ENCODE peak calls at places on chromosomes 11 and 22, in eight cellular contexts. One of them, this sample, is unnamed. For H3K27me3, the result is how much of the 10 kb centered on the place peaks cover.

GRCh38 chr22:22547692-22548348 is 11.2 kb downstream of the PRAME start:
- DNase-seq in HCT116: no peak
- DNase-seq in GM23248: no peak
- DNase-seq in hepatocyte: no peak
- DNase-seq in PC-3: no peak
- DNase-seq in SK-N-SH: no peak
- DNase-seq in GM23338: no peak
- DNase-seq in neural progenitor cell: no peak
- DNase-seq in this sample: no peak

GRCh38 chr11:35260342-35260985 is 121.5 kb downstream of the CD44 start:
- DNase-seq in PC-3: peak
- DNase-seq in HCT116: no peak
- DNase-seq in neural progenitor cell: no peak
- DNase-seq in SK-N-SH: no peak
- DNase-seq in GM23338: no peak
- DNase-seq in GM23248: peak
- DNase-seq in hepatocyte: peak
- DNase-seq in this sample: no peak

GRCh38 chr11:35641206-35641885 is 21.2 kb upstream of the TRIM44 start:
- DNase-seq in hepatocyte: peak
- DNase-seq in neural progenitor cell: peak
- DNase-seq in GM23338: no peak
- DNase-seq in SK-N-SH: no peak
- DNase-seq in GM23248: no peak
- DNase-seq in HCT116: no peak
- DNase-seq in PC-3: peak
- DNase-seq in this sample: no peak

GRCh38 chr11:11504071-11504470 is 117.7 kb downstream of the GALNT18 start:
- DNase-seq in neural progenitor cell: no peak
- DNase-seq in SK-N-SH: no peak
- DNase-seq in HCT116: no peak
- DNase-seq in PC-3: no peak
- DNase-seq in hepatocyte: peak
- DNase-seq in GM23338: no peak
- DNase-seq in GM23248: no peak
- DNase-seq in this sample: no peak

GRCh38 chr11:67731583-67731982 is 57.2 kb upstream of the ALDH3B2 start:
- DNase-seq in neural progenitor cell: no peak
- DNase-seq in GM23248: no peak
- DNase-seq in PC-3: peak
- DNase-seq in GM23338: peak
- DNase-seq in HCT116: no peak
- DNase-seq in hepatocyte: no peak
- DNase-seq in SK-N-SH: peak
- DNase-seq in this sample: no peak

GRCh38 chr11:8268530-8269461 is 5.1 kb upstream of the LMO1 start:
- DNase-seq in SK-N-SH: peak
- DNase-seq in neural progenitor cell: peak
- DNase-seq in PC-3: no peak
- DNase-seq in HCT116: no peak
- DNase-seq in GM23248: peak
- DNase-seq in GM23338: peak
- DNase-seq in hepatocyte: peak
- DNase-seq in this sample: no peak

GRCh38 chr11:59271247-59271755 is 58.6 kb upstream of the MPEG1 start:
- DNase-seq in hepatocyte: no peak
- DNase-seq in HCT116: no peak
- DNase-seq in neural progenitor cell: no peak
- DNase-seq in PC-3: no peak
- DNase-seq in GM23338: no peak
- DNase-seq in GM23248: no peak
- DNase-seq in SK-N-SH: no peak
- DNase-seq in this sample: no peak

GRCh38 chr11:7892059-7892699 is 38.9 kb downstream of the OR10A6 start:
- DNase-seq in HCT116: no peak
- DNase-seq in hepatocyte: no peak
- DNase-seq in neural progenitor cell: no peak
- DNase-seq in GM23338: no peak
- DNase-seq in PC-3: peak
- DNase-seq in GM23248: peak
- DNase-seq in SK-N-SH: no peak
- DNase-seq in this sample: peak

GRCh38 chr11:17506942-17507341 is 30.3 kb upstream of the ABCC8 start:
- DNase-seq in PC-3: no peak
- DNase-seq in neural progenitor cell: no peak
- DNase-seq in hepatocyte: no peak
- DNase-seq in HCT116: no peak
- DNase-seq in SK-N-SH: no peak
- DNase-seq in GM23248: no peak
- DNase-seq in GM23338: peak
- DNase-seq in this sample: no peak

GRCh38 chr11:65718964-65719492 is 1.6 kb downstream of the RNASEH2C start:
- DNase-seq in PC-3: no peak
- DNase-seq in HCT116: no peak
- DNase-seq in GM23248: peak
- DNase-seq in hepatocyte: peak
- DNase-seq in SK-N-SH: peak
- DNase-seq in GM23338: no peak
- DNase-seq in neural progenitor cell: no peak
- DNase-seq in this sample: no peak

GRCh38 chr11:65403607-65404121 is 17.2 kb downstream of the FRMD8 start:
- DNase-seq in GM23338: no peak
- DNase-seq in GM23248: no peak
- DNase-seq in PC-3: no peak
- DNase-seq in SK-N-SH: no peak
- DNase-seq in neural progenitor cell: no peak
- DNase-seq in hepatocyte: no peak
- DNase-seq in HCT116: no peak
- DNase-seq in this sample: no peak

GRCh38 chr11:60184824-60185511 is 2.1 kb upstream of the MS4A6A start:
- DNase-seq in SK-N-SH: no peak
- DNase-seq in PC-3: no peak
- DNase-seq in hepatocyte: no peak
- DNase-seq in neural progenitor cell: no peak
- DNase-seq in GM23338: no peak
- DNase-seq in GM23248: no peak
- DNase-seq in HCT116: no peak
- DNase-seq in this sample: no peak

GRCh38 chr22:22748297-22748743 is 103.9 kb downstream of the GGTLC2 start:
- DNase-seq in GM23248: peak
- DNase-seq in neural progenitor cell: peak
- DNase-seq in hepatocyte: peak
- DNase-seq in PC-3: peak
- DNase-seq in HCT116: no peak
- DNase-seq in GM23338: peak
- DNase-seq in SK-N-SH: peak
- DNase-seq in this sample: peak

GRCh38 chr22:20128902-20129746 is 2.5 kb upstream of the ZDHHC8 start:
- DNase-seq in SK-N-SH: no peak
- DNase-seq in PC-3: peak
- DNase-seq in HCT116: no peak
- DNase-seq in hepatocyte: no peak
- DNase-seq in GM23338: peak
- DNase-seq in neural progenitor cell: peak
- DNase-seq in GM23248: peak
- DNase-seq in this sample: peak

GRCh38 chr11:63845305-63845704 is 6.4 kb downstream of the MARK2 start:
- DNase-seq in hepatocyte: peak
- DNase-seq in SK-N-SH: no peak
- DNase-seq in GM23338: no peak
- DNase-seq in GM23248: peak
- DNase-seq in PC-3: peak
- DNase-seq in HCT116: no peak
- DNase-seq in neural progenitor cell: no peak
- DNase-seq in this sample: no peak

GRCh38 chr11:93054881-93055280 is 85.4 kb downstream of the MTNR1B start:
- DNase-seq in GM23338: no peak
- DNase-seq in hepatocyte: peak
- DNase-seq in GM23248: peak
- DNase-seq in PC-3: peak
- DNase-seq in neural progenitor cell: no peak
- DNase-seq in HCT116: peak
- DNase-seq in SK-N-SH: no peak
- DNase-seq in this sample: no peak

GRCh38 chr11:64850979-64851567 is 6.6 kb upstream of the CDC42BPG start:
- DNase-seq in HCT116: no peak
- DNase-seq in GM23338: peak
- DNase-seq in PC-3: no peak
- DNase-seq in SK-N-SH: no peak
- DNase-seq in neural progenitor cell: no peak
- DNase-seq in GM23248: peak
- DNase-seq in hepatocyte: no peak
- DNase-seq in this sample: peak

GRCh38 chr22:39356464-39356863 is 6.7 kb downstream of the SYNGR1 start:
- DNase-seq in neural progenitor cell: no peak
- DNase-seq in GM23338: no peak
- DNase-seq in HCT116: no peak
- DNase-seq in GM23248: no peak
- DNase-seq in hepatocyte: no peak
- DNase-seq in SK-N-SH: no peak
- DNase-seq in PC-3: no peak
- DNase-seq in this sample: no peak

DNA sequence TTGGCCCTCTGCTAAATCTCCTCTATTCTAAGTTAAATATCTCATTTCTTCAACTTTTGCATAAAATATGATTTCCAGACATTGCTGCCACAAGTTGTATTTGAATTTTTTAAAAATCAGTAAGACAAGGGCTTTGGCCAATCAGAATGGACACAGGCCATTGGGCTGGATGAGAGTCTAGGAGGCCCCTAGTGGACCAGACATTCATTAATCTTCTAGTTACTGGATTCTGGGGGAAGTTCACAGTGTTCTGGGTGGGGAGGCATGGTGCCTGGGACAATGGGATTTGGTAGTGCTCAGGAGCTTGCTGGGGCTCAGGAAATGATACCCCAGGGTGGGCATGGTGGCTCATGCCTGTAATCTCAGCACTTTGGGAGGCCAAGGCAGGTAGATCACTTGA is 12.4 kb upstream of the SORL1 start:
- DNase-seq in GM23248: no peak
- DNase-seq in HCT116: no peak
- DNase-seq in hepatocyte: no peak
- DNase-seq in GM23338: no peak
- DNase-seq in SK-N-SH: no peak
- DNase-seq in PC-3: no peak
- DNase-seq in neural progenitor cell: no peak
- DNase-seq in this sample: no peak
- H3K4me3 ChIP-seq in GM23248: no peak
- H3K4me3 ChIP-seq in HCT116: no peak
- H3K4me3 ChIP-seq in hepatocyte: no peak
- H3K4me3 ChIP-seq in GM23338: no peak
- H3K4me3 ChIP-seq in SK-N-SH: no peak
- H3K4me3 ChIP-seq in PC-3: no peak
- H3K4me3 ChIP-seq in neural progenitor cell: no peak
- H3K4me3 ChIP-seq in this sample: no peak

DNA sequence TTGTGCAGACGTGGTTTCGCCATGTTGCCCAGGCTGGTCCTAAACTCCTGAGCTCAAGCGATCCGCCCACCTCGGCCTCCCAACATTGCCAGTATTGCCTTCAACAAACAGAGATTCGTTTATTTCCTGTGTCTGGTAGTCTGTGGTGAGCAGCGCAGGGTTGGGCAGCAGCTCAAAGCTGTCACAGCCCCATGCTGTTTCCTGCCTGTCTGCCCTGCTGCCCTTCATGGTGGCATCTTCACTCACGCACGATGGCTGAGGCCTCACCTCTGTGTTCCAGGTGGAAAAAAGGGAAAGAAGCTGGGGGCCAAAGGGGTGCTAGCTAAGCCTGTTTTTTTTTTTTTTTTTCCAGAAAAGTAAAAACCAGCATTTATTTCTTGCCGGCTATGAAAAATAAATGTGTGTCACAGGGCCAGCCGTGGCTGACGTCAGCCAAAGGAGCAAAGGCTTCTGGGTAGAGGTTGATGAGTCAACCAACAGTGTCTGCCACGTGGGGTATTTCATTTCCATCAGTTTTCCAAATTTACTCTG is 28.8 kb downstream of the TBC1D22A start:
- DNase-seq in HCT116: no peak
- DNase-seq in hepatocyte: no peak
- DNase-seq in neural progenitor cell: no peak
- DNase-seq in PC-3: no peak
- DNase-seq in SK-N-SH: no peak
- DNase-seq in GM23338: no peak
- DNase-seq in GM23248: peak
- DNase-seq in this sample: peak
- TF ChIP-seq EZH2phosphoT487 in HCT116: no peak
- TF ChIP-seq EZH2phosphoT487 in hepatocyte: no peak
- TF ChIP-seq EZH2phosphoT487 in neural progenitor cell: no peak
- TF ChIP-seq EZH2phosphoT487 in PC-3: no peak
- TF ChIP-seq EZH2phosphoT487 in SK-N-SH: no peak
- TF ChIP-seq EZH2phosphoT487 in GM23338: no peak
- TF ChIP-seq EZH2phosphoT487 in GM23248: no peak
- TF ChIP-seq EZH2phosphoT487 in this sample: no peak

DNA sequence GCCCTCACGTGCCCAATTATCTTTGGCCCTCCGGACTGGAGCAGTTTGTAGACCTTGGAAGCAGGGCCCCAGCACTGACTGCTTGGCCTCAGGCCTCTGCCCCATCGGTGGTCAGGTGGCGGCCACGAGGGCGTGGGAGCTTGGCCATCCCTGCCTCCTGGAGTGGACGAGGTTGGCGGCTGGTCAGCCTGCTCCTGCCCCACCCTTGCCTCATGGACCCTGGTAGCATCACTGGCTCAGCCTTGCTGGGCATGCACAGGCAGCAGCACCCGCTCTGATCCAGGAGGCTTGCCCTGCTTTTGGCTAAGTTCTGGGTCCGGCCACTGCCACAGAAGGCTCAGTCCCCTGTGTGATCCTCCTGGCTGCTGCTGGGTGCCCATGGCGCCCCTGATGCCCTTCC is 4.1 kb downstream of the KRTAP5-3 start:
- DNase-seq in neural progenitor cell: no peak
- DNase-seq in GM23248: no peak
- DNase-seq in SK-N-SH: no peak
- DNase-seq in hepatocyte: no peak
- DNase-seq in GM23338: no peak
- DNase-seq in PC-3: no peak
- DNase-seq in HCT116: no peak
- DNase-seq in this sample: no peak
- H3K27me3 ChIP-seq in neural progenitor cell: under half
- H3K27me3 ChIP-seq in GM23248: half or more
- H3K27me3 ChIP-seq in SK-N-SH: under half
- H3K27me3 ChIP-seq in hepatocyte: under half
- H3K27me3 ChIP-seq in GM23338: under half
- H3K27me3 ChIP-seq in PC-3: under half
- H3K27me3 ChIP-seq in HCT116: under half
- H3K27me3 ChIP-seq in this sample: half or more

DNA sequence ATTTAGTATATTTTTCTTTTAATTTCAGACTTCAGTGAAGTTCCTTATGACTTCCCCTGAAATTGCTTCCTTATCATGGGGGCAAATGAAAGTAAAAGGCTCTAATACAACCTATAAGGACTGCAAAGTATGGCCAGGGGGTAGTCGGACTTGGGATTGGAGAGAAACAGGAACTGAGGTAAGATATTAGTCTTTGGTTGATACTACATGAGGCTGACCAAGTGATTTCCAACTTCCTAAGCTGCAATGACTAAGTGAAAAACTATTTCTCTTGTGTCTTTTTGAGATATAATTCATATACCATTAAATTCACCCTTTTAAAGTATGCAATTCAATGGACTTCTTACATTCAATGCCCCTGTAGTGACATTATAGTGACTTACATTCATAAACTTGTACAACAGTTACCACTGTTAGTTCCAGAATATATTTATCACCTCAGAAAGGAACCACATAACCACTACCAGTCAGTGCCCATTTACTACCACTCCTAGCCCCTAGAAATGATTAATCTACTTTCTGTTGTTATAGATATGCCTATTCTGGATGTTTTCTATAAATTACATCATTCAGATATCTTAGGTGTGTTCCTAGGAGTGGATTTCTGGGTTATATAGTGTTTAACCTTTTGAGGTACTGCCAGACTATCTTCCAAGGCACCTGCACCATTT is 21.6 kb downstream of the AAMDC start:
- DNase-seq in hepatocyte: no peak
- DNase-seq in neural progenitor cell: no peak
- DNase-seq in GM23338: no peak
- DNase-seq in PC-3: peak
- DNase-seq in SK-N-SH: no peak
- DNase-seq in HCT116: no peak
- DNase-seq in GM23248: peak
- DNase-seq in this sample: no peak
- H3K4me3 ChIP-seq in hepatocyte: no peak
- H3K4me3 ChIP-seq in neural progenitor cell: no peak
- H3K4me3 ChIP-seq in GM23338: no peak
- H3K4me3 ChIP-seq in PC-3: no peak
- H3K4me3 ChIP-seq in SK-N-SH: no peak
- H3K4me3 ChIP-seq in HCT116: no peak
- H3K4me3 ChIP-seq in GM23248: no peak
- H3K4me3 ChIP-seq in this sample: no peak